ENCODE peak calls at places on chromosomes 7 and 10, in nine cellular contexts. P, B, Q, X, I, Y, W, C and V are unnamed samples. For H3K36me3, the result is how much of the 10 kb centered on the place peaks cover.

GRCh38 chr7:42494722-42495121 is 257.7 kb upstream of the GLI3 start:
- DNase-seq in P (no peak), B (no peak), Q (no peak), X (no peak), I (no peak), Y (no peak), W (no peak), C (no peak), V (no peak)

GRCh38 chr10:131049051-131049450 is 262.5 kb downstream of the TCERG1L start:
- DNase-seq in P (no peak), B (no peak), Q (no peak), X (no peak), I (no peak), Y (no peak), W (no peak), C (peak), V (no peak)

GRCh38 chr7:95758187-95758586 is 14.2 kb upstream of the DYNC1I1 start:
- DNase-seq in P (no peak), B (no peak), Q (no peak), X (no peak), I (no peak), Y (no peak), W (no peak), C (no peak), V (no peak)

GRCh38 chr7:16753102-16753931 is at the start of gene TSPAN13:
- DNase-seq in P (peak), B (peak), Q (peak), X (peak), I (peak), Y (peak), W (peak), C (peak), V (no peak)

GRCh38 chr10:91313761-91314520 is 93.5 kb downstream of the PCGF5 start:
- DNase-seq in P (no peak), B (no peak), Q (no peak), X (no peak), I (no peak), Y (no peak), W (no peak), C (no peak), V (no peak)

GRCh38 chr10:101906586-101907183 is 63.1 kb upstream of the KCNIP2 start:
- DNase-seq in P (no peak), B (no peak), Q (no peak), X (no peak), I (no peak), Y (no peak), W (no peak), C (no peak), V (no peak)

GRCh38 chr7:102431617-102432298 is 1.6 kb upstream of the ORAI2 start:
- DNase-seq in P (no peak), B (no peak), Q (peak), X (peak), I (no peak), Y (no peak), W (no peak), C (no peak), V (no peak)

GRCh38 chr10:97188234-97188847 is 2.6 kb upstream of the SLIT1 start:
- DNase-seq in P (no peak), B (no peak), Q (no peak), X (no peak), I (no peak), Y (no peak), W (no peak), C (no peak), V (no peak)

GRCh38 chr7:99372275-99373085 is 2.0 kb upstream of the ARPC1B start:
- DNase-seq in P (no peak), B (peak), Q (peak), X (peak), I (no peak), Y (peak), W (peak), C (no peak), V (no peak)

GRCh38 chr10:70952921-70953320 is 64.6 kb upstream of the PCBD1 start:
- DNase-seq in P (no peak), B (no peak), Q (no peak), X (no peak), I (no peak), Y (no peak), W (no peak), C (no peak), V (no peak)

GRCh38 chr7:1028044-1028770 is 16.1 kb upstream of the GPR146 start:
- DNase-seq in P (peak), B (peak), Q (peak), X (peak), I (peak), Y (peak), W (peak), C (peak), V (peak)

GRCh38 chr10:5806745-5807144 is 6.5 kb downstream of the GDI2 start:
- DNase-seq in P (no peak), B (no peak), Q (no peak), X (peak), I (no peak), Y (no peak), W (no peak), C (no peak), V (no peak)

GRCh38 chr10:126504051-126504760 is 115.9 kb upstream of the ADAM12 start:
- DNase-seq in P (no peak), B (no peak), Q (peak), X (peak), I (peak), Y (peak), W (no peak), C (no peak), V (peak)

GRCh38 chr10:22103701-22104100 is 100.2 kb upstream of the DNAJC1 start:
- DNase-seq in P (no peak), B (no peak), Q (no peak), X (no peak), I (peak), Y (no peak), W (no peak), C (no peak), V (no peak)

GRCh38 chr10:68261132-68261856 is 29.4 kb upstream of the ATOH7 start:
- DNase-seq in P (no peak), B (peak), Q (peak), X (peak), I (no peak), Y (no peak), W (no peak), C (no peak), V (no peak)

GRCh38 chr10:124288928-124289921 is 129.5 kb downstream of the OAT start:
- DNase-seq in P (peak), B (peak), Q (no peak), X (no peak), I (no peak), Y (peak), W (no peak), C (no peak), V (no peak)

GRCh38 chr10:6476989-6477388 is 103.1 kb downstream of the PRKCQ start:
- DNase-seq in P (no peak), B (no peak), Q (no peak), X (no peak), I (no peak), Y (no peak), W (no peak), C (no peak), V (no peak)

GRCh38 chr10:87842776-87843497 is 20.4 kb downstream of the KLLN start:
- DNase-seq in P (no peak), B (no peak), Q (no peak), X (peak), I (no peak), Y (no peak), W (no peak), C (no peak), V (no peak)

GRCh38 chr7:47622946-47623640 is 41.2 kb upstream of the TNS3 start:
- DNase-seq in P (no peak), B (peak), Q (no peak), X (peak), I (no peak), Y (peak), W (no peak), C (no peak), V (no peak)

GRCh38 chr10:43970747-43971146 is 322.1 kb upstream of the ZNF32 start:
- DNase-seq in P (no peak), B (no peak), Q (no peak), X (no peak), I (no peak), Y (no peak), W (no peak), C (no peak), V (no peak)

GRCh38 chr7:79268730-79269129 is 184.7 kb downstream of the MAGI2 start:
- DNase-seq in P (no peak), B (no peak), Q (no peak), X (no peak), I (no peak), Y (no peak), W (no peak), C (no peak), V (no peak)

GRCh38 chr10:124306922-124307371 is 111.8 kb downstream of the OAT start:
- DNase-seq in P (no peak), B (peak), Q (no peak), X (no peak), I (no peak), Y (no peak), W (no peak), C (no peak), V (no peak)

GRCh38 chr10:62582098-62582705 is 208.0 kb downstream of the ZNF365 start:
- DNase-seq in P (no peak), B (no peak), Q (no peak), X (no peak), I (no peak), Y (no peak), W (no peak), C (no peak), V (no peak)

GRCh38 chr10:59880976-59881510 is 25.3 kb downstream of the CCDC6 start:
- DNase-seq in P (no peak), B (no peak), Q (no peak), X (no peak), I (no peak), Y (no peak), W (no peak), C (no peak), V (no peak)

GRCh38 chr10:127153166-127153565 is 43.2 kb downstream of the INSYN2A start:
- DNase-seq in P (no peak), B (no peak), Q (no peak), X (no peak), I (no peak), Y (no peak), W (no peak), C (no peak), V (no peak)

GRCh38 chr10:103580422-103580821 is 86.9 kb downstream of the NEURL1 start:
- DNase-seq in P (no peak), B (no peak), Q (no peak), X (no peak), I (no peak), Y (no peak), W (no peak), C (no peak), V (no peak)

GRCh38 chr10:70084189-70084588 is 31.5 kb downstream of the MACROH2A2 start:
- DNase-seq in P (no peak), B (no peak), Q (no peak), X (peak), I (no peak), Y (no peak), W (no peak), C (no peak), V (no peak)

GRCh38 chr7:29797112-29797944 is 9.0 kb upstream of the WIPF3 start:
- DNase-seq in P (no peak), B (no peak), Q (no peak), X (no peak), I (no peak), Y (no peak), W (no peak), C (no peak), V (no peak)

GRCh38 chr7:72925546-72926120 is 738 bp downstream of the POM121 start:
- DNase-seq in P (no peak), B (no peak), Q (no peak), X (no peak), I (peak), Y (no peak), W (no peak), C (no peak), V (no peak)

GRCh38 chr10:88707429-88708110 is 1.5 kb downstream of the LIPK start:
- DNase-seq in P (no peak), B (no peak), Q (no peak), X (no peak), I (no peak), Y (no peak), W (no peak), C (no peak), V (no peak)

GRCh38 chr10:5550621-5551530 is 26.1 kb downstream of the CALML3 start:
- DNase-seq in P (peak), B (peak), Q (no peak), X (no peak), I (no peak), Y (peak), W (no peak), C (no peak), V (no peak)

GRCh38 chr7:220151-220841 is 27.9 kb downstream of the FAM20C start:
- DNase-seq in P (no peak), B (no peak), Q (no peak), X (peak), I (peak), Y (no peak), W (no peak), C (no peak), V (no peak)

GRCh38 chr7:22861576-22861975 is 38.9 kb upstream of the TOMM7 start:
- DNase-seq in P (no peak), B (no peak), Q (no peak), X (no peak), I (no peak), Y (no peak), W (no peak), C (no peak), V (no peak)

GRCh38 chr7:80622531-80622930 is 15.9 kb upstream of the CD36 start:
- DNase-seq in P (no peak), B (no peak), Q (no peak), X (no peak), I (no peak), Y (no peak), W (no peak), C (no peak), V (no peak)

GRCh38 chr7:26197153-26198115 is 3.1 kb downstream of the HNRNPA2B1 start:
- DNase-seq in P (no peak), B (no peak), Q (no peak), X (no peak), I (no peak), Y (no peak), W (no peak), C (no peak), V (no peak)
- H3K36me3 ChIP-seq in P (half or more), B (under half), Q (under half), X (under half), I (half or more), Y (under half), W (half or more), C (half or more), V (under half)

GRCh38 chr10:79379512-79380124 is 32.3 kb downstream of the PPIF start:
- DNase-seq in P (no peak), B (peak), Q (peak), X (no peak), I (no peak), Y (peak), W (peak), C (no peak), V (no peak)

GRCh38 chr10:79381804-79382221 is 34.5 kb downstream of the PPIF start:
- DNase-seq in P (peak), B (peak), Q (peak), X (peak), I (no peak), Y (peak), W (peak), C (no peak), V (peak)

GRCh38 chr10:79378647-79379511 is 31.6 kb downstream of the PPIF start:
- DNase-seq in P (peak), B (peak), Q (peak), X (no peak), I (no peak), Y (peak), W (peak), C (no peak), V (no peak)

GRCh38 chr10:79380918-79381775 is 33.9 kb downstream of the PPIF start:
- DNase-seq in P (peak), B (peak), Q (peak), X (no peak), I (no peak), Y (no peak), W (peak), C (no peak), V (no peak)

DNA sequence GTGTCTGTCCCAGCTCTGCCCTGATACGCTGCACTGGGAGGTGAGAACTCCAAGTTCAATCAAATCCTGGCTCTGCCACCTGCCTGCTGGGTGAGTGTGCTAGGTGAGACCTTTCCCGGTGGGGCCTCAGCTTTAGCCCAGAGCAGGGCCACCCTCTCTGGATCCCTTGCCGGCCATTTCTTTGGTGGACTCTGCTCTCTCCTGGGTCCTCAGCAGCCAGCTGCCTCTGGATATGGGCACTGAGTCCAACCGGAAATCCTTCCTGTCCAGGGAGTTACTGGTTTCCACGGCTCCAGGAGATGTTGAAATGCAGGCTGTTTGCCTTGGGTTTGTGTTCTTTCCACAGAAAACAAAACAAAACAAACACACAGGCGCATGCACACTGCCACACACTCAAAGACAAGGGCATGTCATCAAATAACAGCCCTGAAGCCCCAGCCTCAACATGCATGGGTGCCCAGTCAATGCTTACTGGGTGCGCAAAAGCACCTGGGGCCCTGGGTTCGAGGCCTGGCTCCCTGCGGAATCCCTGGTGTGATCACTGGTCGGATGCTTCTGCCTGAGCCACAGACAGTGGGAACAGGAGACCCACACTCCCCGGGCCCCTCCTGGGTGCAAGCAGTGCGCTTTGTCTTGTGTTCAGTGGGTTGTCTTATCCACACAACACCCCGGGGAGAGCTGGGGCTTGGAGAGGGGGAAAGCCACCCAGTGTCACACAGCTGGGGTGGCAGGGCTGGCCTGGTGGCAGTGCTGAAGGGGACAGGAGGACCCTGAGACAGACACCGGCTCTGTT is 33.1 kb downstream of the PPIF start:
- DNase-seq in P (no peak), B (peak), Q (peak), X (peak), I (no peak), Y (peak), W (peak), C (no peak), V (no peak)
- TF ChIP-seq EP300 in P (no peak), B (no peak), Q (no peak), X (peak), I (no peak), Y (no peak), W (no peak), C (no peak), V (peak)

GRCh38 chr10:34830527-34830926 is 15.4 kb upstream of the PARD3 start:
- DNase-seq in P (no peak), B (no peak), Q (no peak), X (no peak), I (no peak), Y (no peak), W (no peak), C (no peak), V (no peak)
- H3K4me3 ChIP-seq in P (no peak), B (no peak), Q (no peak), X (no peak), I (no peak), Y (no peak), W (no peak), C (no peak), V (no peak)

DNA sequence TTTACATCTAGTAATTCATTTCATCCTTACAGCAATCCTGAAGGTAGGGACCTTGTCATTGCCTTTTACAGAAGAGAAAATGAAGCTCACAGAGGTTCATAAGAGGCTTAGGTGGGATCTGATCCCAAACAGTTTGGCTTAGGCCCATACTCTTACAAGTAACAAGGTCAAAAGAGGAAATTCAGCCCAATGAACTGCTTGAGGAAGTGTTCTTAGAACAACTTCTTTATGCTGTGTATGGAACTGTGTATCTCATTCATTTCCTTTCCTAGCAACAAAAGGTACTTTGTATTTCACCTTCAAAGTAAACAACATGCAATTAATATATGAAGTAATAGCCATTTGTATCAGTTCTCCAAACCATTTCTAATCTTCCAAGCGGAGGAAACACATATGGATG is 79.3 kb downstream of the AVL9 start:
- DNase-seq in P (no peak), B (no peak), Q (no peak), X (no peak), I (no peak), Y (no peak), W (no peak), C (no peak), V (no peak)
- H3K36me3 ChIP-seq in P (half or more), B (under half), Q (under half), X (under half), I (half or more), Y (under half), W (half or more), C (under half), V (half or more)